ENCODE peak calls at places on chromosomes 12 and 14, in ten cellular contexts. X is astrocyte of the cerebellum; M is endothelial cell of umbilical vein; J is endodermal cell; L is pancreas; C is CD8-positive, alpha-beta T cell; G is fibroblast of lung; B is mammary epithelial cell; D is psoas muscle; P is DND-41. K is an unnamed sample.

GRCh38 chr14:93859957-93860356 is 67.2 kb upstream of the FAM181A start:
- DNase-seq in X (no peak), M (no peak), J (no peak), L (no peak), C (no peak), G (no peak), B (no peak), D (peak), P (no peak), K (no peak)

GRCh38 chr12:114759635-114760034 is 75.7 kb upstream of the TBX3 start:
- DNase-seq in X (no peak), M (no peak), J (no peak), L (no peak), C (no peak), G (no peak), B (no peak), D (no peak), P (no peak), K (no peak)

GRCh38 chr14:74868739-74869138 is 7.2 kb downstream of the PROX2 start:
- DNase-seq in X (no peak), M (no peak), J (no peak), L (no peak), C (no peak), G (no peak), B (no peak), D (no peak), P (no peak), K (no peak)

GRCh38 chr12:48940181-48940580 is 14.9 kb upstream of the FKBP11 start:
- DNase-seq in X (no peak), M (no peak), J (no peak), L (no peak), C (no peak), G (peak), B (no peak), D (no peak), P (no peak), K (no peak)

GRCh38 chr12:88994537-88994936 is 357.8 kb downstream of the DUSP6 start:
- DNase-seq in X (no peak), M (no peak), J (no peak), L (no peak), C (no peak), G (peak), B (no peak), D (no peak), P (no peak), K (no peak)

GRCh38 chr12:131348226-131349010 is 362.5 kb upstream of the SFSWAP start:
- DNase-seq in X (no peak), M (no peak), J (peak), L (no peak), C (no peak), G (no peak), B (no peak), D (no peak), P (no peak), K (no peak)

GRCh38 chr12:31966558-31967205 is 7.5 kb downstream of the RESF1 start:
- DNase-seq in X (no peak), M (peak), J (peak), L (no peak), C (no peak), G (no peak), B (no peak), D (no peak), P (no peak), K (no peak)

GRCh38 chr12:3747976-3748619 is 4.8 kb downstream of the CRACR2A start:
- DNase-seq in X (no peak), M (no peak), J (peak), L (no peak), C (no peak), G (no peak), B (no peak), D (no peak), P (no peak), K (no peak)

GRCh38 chr12:117360551-117361311 is 695 bp downstream of the NOS1 start:
- DNase-seq in X (no peak), M (no peak), J (peak), L (peak), C (no peak), G (no peak), B (no peak), D (no peak), P (no peak), K (no peak)

GRCh38 chr12:108547633-108548172 is 13.3 kb downstream of the SART3 start:
- DNase-seq in X (no peak), M (no peak), J (peak), L (no peak), C (no peak), G (no peak), B (no peak), D (no peak), P (no peak), K (no peak)

GRCh38 chr14:75886661-75887348 is 95.0 kb downstream of the TGFB3 start:
- DNase-seq in X (no peak), M (no peak), J (no peak), L (no peak), C (no peak), G (no peak), B (peak), D (no peak), P (no peak), K (no peak)

GRCh38 chr12:54564768-54565167 is 15.4 kb downstream of the PDE1B start:
- DNase-seq in X (no peak), M (no peak), J (peak), L (no peak), C (no peak), G (no peak), B (no peak), D (no peak), P (no peak), K (no peak)

GRCh38 chr12:83826112-83826511 is 1086.5 kb downstream of the SLC6A15 start:
- DNase-seq in X (no peak), M (peak), J (peak), L (no peak), C (no peak), G (no peak), B (peak), D (no peak), P (peak), K (peak)

GRCh38 chr12:57772429-57773322 is at the start of gene EEF1AKMT3:
- DNase-seq in X (no peak), M (peak), J (no peak), L (peak), C (no peak), G (peak), B (peak), D (peak), P (peak), K (no peak)

GRCh38 chr12:120119395-120119973 is 2.9 kb upstream of the RAB35 start:
- DNase-seq in X (no peak), M (no peak), J (no peak), L (no peak), C (no peak), G (peak), B (peak), D (no peak), P (no peak), K (no peak)

DNA sequence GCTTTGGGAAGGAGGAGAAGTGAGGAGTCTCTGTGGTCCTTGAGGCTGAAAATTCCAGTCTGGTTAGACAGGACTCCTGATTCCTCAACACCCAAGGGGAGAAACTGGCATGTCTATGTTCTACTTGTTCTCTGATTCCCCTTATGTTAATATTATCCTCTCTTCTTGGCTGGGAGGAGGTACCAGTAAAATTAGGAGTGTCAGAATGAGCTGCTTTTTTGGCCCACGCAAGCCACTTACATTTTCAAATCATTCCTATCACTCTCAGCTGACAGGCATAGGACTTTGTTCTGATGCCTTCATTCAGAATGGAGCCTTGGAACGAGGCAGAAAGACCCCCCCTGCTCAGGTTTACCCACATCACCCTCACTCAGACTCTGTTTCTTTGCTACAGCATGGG is 1077.2 kb downstream of the BCL11B start:
- DNase-seq in X (no peak), M (no peak), J (no peak), L (no peak), C (no peak), G (no peak), B (no peak), D (no peak), P (peak), K (no peak)
- H3K4me3 ChIP-seq in X (no peak), M (no peak), J (no peak), L (no peak), C (no peak), G (no peak), B (no peak), D (no peak), P (no peak), K (no peak)

GRCh38 chr12:76420221-76420620 is 72.0 kb upstream of the BBS10 start:
- DNase-seq in X (no peak), M (no peak), J (no peak), L (no peak), C (no peak), G (no peak), B (no peak), D (no peak), P (no peak), K (no peak)
- H3K4me3 ChIP-seq in X (no peak), M (no peak), J (no peak), L (no peak), C (no peak), G (no peak), B (no peak), D (no peak), P (no peak), K (no peak)

GRCh38 chr12:124928095-124928911 is 13.9 kb upstream of the UBC start:
- DNase-seq in X (peak), M (peak), J (no peak), L (peak), C (peak), G (peak), B (peak), D (peak), P (no peak), K (no peak)
- H3K4me3 ChIP-seq in X (peak), M (peak), J (peak), L (no peak), C (peak), G (peak), B (peak), D (peak), P (no peak), K (peak)

GRCh38 chr12:111777345-111778045 is 10.8 kb downstream of the ALDH2 start:
- DNase-seq in X (no peak), M (no peak), J (no peak), L (peak), C (no peak), G (no peak), B (no peak), D (no peak), P (no peak), K (no peak)
- H3K4me3 ChIP-seq in X (no peak), M (no peak), J (no peak), L (no peak), C (no peak), G (no peak), B (no peak), D (no peak), P (no peak), K (no peak)

K was measured in HFF-Myc.